ENCODE peak calls at places on chromosomes 11 and 22, in seven cellular contexts. W, C, B, I, R, P and H are unnamed samples. For H3K36me3 and H3K4me1, the result is how much of the 10 kb centered on the place peaks cover.

GRCh38 chr11:65298655-65299179 is 15.9 kb upstream of the CDC42EP2 start:
- ATAC-seq in W (no peak), C (peak), B (peak), I (peak), R (no peak), P (peak), H (peak)

GRCh38 chr11:95345243-95345642 is 114.2 kb upstream of the SESN3 start:
- ATAC-seq in W (no peak), C (no peak), B (no peak), I (no peak), R (no peak), P (no peak), H (no peak)

GRCh38 chr11:126113515-126113957 is 50.9 kb upstream of the CDON start:
- ATAC-seq in W (no peak), C (peak), B (peak), I (peak), R (peak), P (peak), H (peak)

GRCh38 chr11:36408476-36409136 is 101.5 kb downstream of the TRAF6 start:
- ATAC-seq in W (no peak), C (no peak), B (no peak), I (no peak), R (no peak), P (no peak), H (no peak)

GRCh38 chr11:73838443-73839122 is 38.1 kb downstream of the COA4 start:
- ATAC-seq in W (no peak), C (no peak), B (no peak), I (no peak), R (no peak), P (peak), H (no peak)

GRCh38 chr22:46861968-46862367 is 99.5 kb downstream of the TBC1D22A start:
- ATAC-seq in W (peak), C (no peak), B (no peak), I (no peak), R (no peak), P (no peak), H (no peak)

GRCh38 chr11:72951193-72951592 is 137.0 kb downstream of the ATG16L2 start:
- ATAC-seq in W (no peak), C (peak), B (peak), I (peak), R (no peak), P (peak), H (no peak)

GRCh38 chr11:27623945-27624523 is 76.2 kb downstream of the BDNF start:
- ATAC-seq in W (no peak), C (no peak), B (no peak), I (no peak), R (no peak), P (no peak), H (no peak)

GRCh38 chr22:50280022-50280707 is 10.0 kb upstream of the MAPK11 start:
- ATAC-seq in W (no peak), C (no peak), B (no peak), I (no peak), R (no peak), P (no peak), H (no peak)

GRCh38 chr22:50282361-50283144 is 12.4 kb upstream of the MAPK11 start:
- ATAC-seq in W (no peak), C (peak), B (peak), I (peak), R (peak), P (peak), H (peak)

GRCh38 chr22:50281957-50282356 is 11.8 kb upstream of the MAPK11 start:
- ATAC-seq in W (no peak), C (peak), B (peak), I (no peak), R (no peak), P (peak), H (no peak)

GRCh38 chr22:50280708-50281383 is 10.7 kb upstream of the MAPK11 start:
- ATAC-seq in W (no peak), C (no peak), B (no peak), I (no peak), R (no peak), P (no peak), H (no peak)

DNA sequence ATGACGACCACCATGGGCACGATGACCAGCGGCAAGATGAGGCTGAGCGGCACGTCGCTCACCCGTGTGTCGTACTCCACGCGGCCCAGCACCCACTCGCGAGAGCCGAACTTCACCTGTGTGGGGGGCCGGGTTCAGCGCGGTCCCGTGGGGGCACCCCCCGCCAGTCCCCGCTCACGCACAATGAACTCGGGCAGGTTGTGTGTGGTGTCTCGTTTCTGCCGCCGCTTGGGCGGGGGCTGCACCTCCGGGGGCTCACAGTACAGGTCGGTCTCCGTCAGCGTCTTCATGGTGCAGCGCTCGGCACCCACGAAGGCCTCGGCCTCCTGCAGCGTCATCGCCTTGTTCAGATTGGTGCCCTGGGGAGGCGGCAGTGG is 11.2 kb upstream of the MAPK11 start:
- ATAC-seq in W (no peak), C (no peak), B (no peak), I (no peak), R (no peak), P (no peak), H (no peak)
- H3K36me3 ChIP-seq in W (under half), C (half or more), B (under half), I (half or more), R (under half), P (under half), H (under half)

DNA sequence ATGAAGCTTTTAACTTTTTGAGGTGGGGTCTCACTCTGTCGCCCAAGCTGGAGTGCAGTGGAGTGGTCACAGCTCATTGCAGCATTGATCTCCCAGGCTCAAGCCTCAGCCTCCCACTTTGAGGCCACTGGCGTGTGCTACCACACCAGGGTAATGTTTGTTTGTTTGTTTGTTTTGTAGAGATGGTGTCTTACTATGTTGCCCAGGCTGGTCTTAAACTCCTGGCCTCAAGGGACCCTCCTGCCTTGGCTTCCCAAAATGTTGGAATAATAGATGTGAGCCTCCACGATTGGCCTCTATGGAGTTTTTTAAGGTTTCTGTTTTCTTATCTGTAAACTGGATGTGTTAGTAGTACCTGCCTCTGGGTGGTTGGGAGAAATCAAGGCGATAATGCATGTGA is 41.4 kb downstream of the MED15 start:
- ATAC-seq in W (no peak), C (no peak), B (no peak), I (no peak), R (no peak), P (no peak), H (no peak)
- H3K4me1 ChIP-seq in W (under half), C (half or more), B (under half), I (half or more), R (under half), P (under half), H (under half)

GRCh38 chr11:20053572-20053971 is 106.7 kb downstream of the DBX1 start:
- ATAC-seq in W (no peak), C (no peak), B (no peak), I (no peak), R (no peak), P (no peak), H (no peak)

GRCh38 chr11:20051783-20052399 is 108.4 kb downstream of the DBX1 start:
- ATAC-seq in W (no peak), C (no peak), B (no peak), I (no peak), R (no peak), P (no peak), H (no peak)

GRCh38 chr11:20055312-20055711 is 105.0 kb downstream of the DBX1 start:
- ATAC-seq in W (no peak), C (no peak), B (no peak), I (no peak), R (no peak), P (no peak), H (no peak)

GRCh38 chr11:20056109-20057054 is 103.9 kb downstream of the DBX1 start:
- ATAC-seq in W (no peak), C (peak), B (peak), I (no peak), R (no peak), P (peak), H (peak)

DNA sequence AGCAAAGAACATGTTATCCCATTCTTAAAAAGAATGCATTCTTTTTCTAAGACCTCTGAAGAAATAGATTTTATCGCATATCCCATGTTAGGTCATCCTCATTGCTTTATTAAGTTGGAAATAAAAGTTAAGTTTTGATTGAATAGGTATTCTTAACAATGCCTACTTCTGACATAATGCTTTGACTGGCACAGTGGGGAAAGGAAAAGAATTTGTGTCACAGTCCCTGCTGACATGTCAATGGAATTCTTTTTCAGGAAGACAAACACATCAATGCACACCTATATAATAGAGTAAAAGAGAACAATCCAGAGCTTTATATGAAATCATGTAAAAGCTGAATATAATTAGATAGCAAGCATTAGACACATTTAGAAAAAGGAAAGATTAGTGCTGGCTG is 105.7 kb downstream of the DBX1 start:
- ATAC-seq in W (no peak), C (no peak), B (no peak), I (no peak), R (no peak), P (no peak), H (no peak)
- TF ChIP-seq CTCF in W (no peak), C (no peak), B (no peak), I (no peak), R (no peak), P (no peak), H (no peak)

GRCh38 chr11:35180311-35181233 is 41.6 kb downstream of the CD44 start:
- ATAC-seq in W (no peak), C (no peak), B (no peak), I (no peak), R (peak), P (peak), H (no peak)
- H3K36me3 ChIP-seq in W (under half), C (half or more), B (under half), I (under half), R (half or more), P (under half), H (half or more)

GRCh38 chr22:44143117-44143495 is 37.6 kb upstream of the PARVG start:
- ATAC-seq in W (no peak), C (no peak), B (peak), I (no peak), R (no peak), P (peak), H (no peak)
- H3K4me1 ChIP-seq in W (under half), C (under half), B (under half), I (under half), R (under half), P (under half), H (under half)

GRCh38 chr11:71304045-71304444 is 51.7 kb upstream of the SHANK2 start:
- ATAC-seq in W (no peak), C (no peak), B (no peak), I (no peak), R (no peak), P (no peak), H (no peak)

GRCh38 chr11:71301858-71302533 is 49.6 kb upstream of the SHANK2 start:
- ATAC-seq in W (no peak), C (no peak), B (no peak), I (no peak), R (no peak), P (no peak), H (no peak)

GRCh38 chr11:71304491-71304890 is 52.1 kb upstream of the SHANK2 start:
- ATAC-seq in W (no peak), C (no peak), B (no peak), I (no peak), R (no peak), P (no peak), H (no peak)

GRCh38 chr11:71302534-71302909 is 50.1 kb upstream of the SHANK2 start:
- ATAC-seq in W (no peak), C (no peak), B (no peak), I (no peak), R (no peak), P (no peak), H (no peak)

GRCh38 chr11:71302911-71303310 is 50.5 kb upstream of the SHANK2 start:
- ATAC-seq in W (no peak), C (no peak), B (no peak), I (no peak), R (no peak), P (no peak), H (no peak)
- TF ChIP-seq CTCF in W (no peak), C (no peak), B (no peak), I (no peak), R (no peak), P (no peak), H (no peak)

DNA sequence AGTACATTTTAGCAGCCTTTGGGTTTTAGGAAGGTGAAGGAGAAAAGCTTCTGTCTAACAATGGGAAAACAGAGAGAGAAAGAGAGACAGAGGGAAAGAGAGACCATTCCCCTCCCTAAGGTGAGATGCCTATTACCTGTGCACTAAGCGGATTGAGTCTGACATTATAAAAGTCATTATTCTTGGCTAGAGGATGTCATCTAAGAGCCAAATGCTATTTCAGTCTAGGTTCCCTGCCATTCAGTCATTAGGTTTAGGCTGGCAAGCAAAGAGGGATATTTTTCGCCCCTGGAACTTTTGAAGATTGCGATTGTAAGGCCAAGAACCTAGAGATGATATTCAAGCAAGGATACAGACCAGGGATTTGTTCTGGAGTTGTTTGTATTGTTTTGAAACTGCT is 7.2 kb downstream of the BLID start:
- ATAC-seq in W (no peak), C (no peak), B (no peak), I (no peak), R (no peak), P (no peak), H (no peak)
- H3K36me3 ChIP-seq in W (under half), C (under half), B (under half), I (under half), R (under half), P (under half), H (under half)

DNA sequence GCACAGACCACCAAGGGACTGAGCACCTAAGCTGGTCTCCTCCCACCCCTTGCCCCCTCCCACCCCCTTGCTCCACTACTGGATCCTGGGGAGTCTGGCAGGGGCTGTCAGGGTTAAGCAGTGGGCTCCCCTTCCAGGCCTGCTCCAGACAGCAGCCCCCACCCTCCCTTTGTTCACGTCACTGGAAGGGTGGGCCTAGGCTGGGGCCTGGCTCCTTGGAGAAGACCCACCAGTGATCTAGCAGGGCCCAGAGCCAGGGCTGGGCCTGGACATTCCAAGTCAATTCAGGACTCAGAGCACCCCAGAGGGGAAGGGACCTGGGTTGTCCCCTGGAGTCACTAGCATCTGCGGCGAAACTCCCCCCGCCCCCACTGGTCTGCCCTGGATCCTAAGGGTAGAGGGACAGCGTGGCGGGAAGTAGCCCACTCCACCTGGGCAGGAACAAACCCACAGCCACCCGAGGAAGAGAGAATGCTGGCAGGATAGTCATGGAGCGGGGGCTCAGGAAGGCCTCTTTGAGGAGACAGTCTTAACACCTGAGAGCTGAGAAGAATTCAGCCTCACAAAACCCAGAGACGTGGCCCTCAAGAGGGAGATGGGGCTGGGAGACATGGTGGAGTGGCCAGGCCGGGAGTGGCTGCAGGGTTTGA is 45.8 kb downstream of the IGLL1 start:
- ATAC-seq in W (no peak), C (no peak), B (no peak), I (no peak), R (no peak), P (no peak), H (no peak)
- H3K4me1 ChIP-seq in W (under half), C (under half), B (under half), I (under half), R (under half), P (under half), H (under half)